ENCODE peak calls at places on chromosomes 11 and 22, in four cellular contexts. One of them, this sample, is unnamed.

GRCh38 chr11:11349870-11350325 is 3.2 kb downstream of the CSNK2A3 start:
- DNase-seq in Panc1: no peak
- DNase-seq in brain microvascular endothelial cell: peak; percentile 50
- DNase-seq in GM12878: no peak
- DNase-seq in this sample: no peak

GRCh38 chr22:47593291-47593690 is 830.8 kb downstream of the TBC1D22A start:
- DNase-seq in Panc1: no peak
- DNase-seq in brain microvascular endothelial cell: no peak
- DNase-seq in GM12878: no peak
- DNase-seq in this sample: no peak

GRCh38 chr11:102408339-102408738 is 44.2 kb downstream of the TMEM123 start:
- DNase-seq in Panc1: no peak
- DNase-seq in brain microvascular endothelial cell: no peak
- DNase-seq in GM12878: no peak
- DNase-seq in this sample: no peak

GRCh38 chr11:57425565-57426438 is 1.1 kb downstream of the SLC43A3 start:
- DNase-seq in Panc1: no peak
- DNase-seq in brain microvascular endothelial cell: no peak
- DNase-seq in GM12878: no peak
- DNase-seq in this sample: no peak

GRCh38 chr22:19522881-19523239 is 1.4 kb downstream of the CLDN5 start:
- DNase-seq in Panc1: no peak
- DNase-seq in brain microvascular endothelial cell: no peak
- DNase-seq in GM12878: no peak
- DNase-seq in this sample: no peak

GRCh38 chr22:20008221-20008995 is 8.2 kb downstream of the ARVCF start:
- DNase-seq in Panc1: no peak
- DNase-seq in brain microvascular endothelial cell: no peak
- DNase-seq in GM12878: no peak
- DNase-seq in this sample: no peak

GRCh38 chr11:125074511-125075241 is 11.6 kb downstream of the SLC37A2 start:
- DNase-seq in Panc1: no peak
- DNase-seq in brain microvascular endothelial cell: no peak
- DNase-seq in GM12878: no peak
- DNase-seq in this sample: no peak

GRCh38 chr11:31326470-31327148 is 42.9 kb downstream of the DCDC1 start:
- DNase-seq in Panc1: no peak
- DNase-seq in brain microvascular endothelial cell: no peak
- DNase-seq in GM12878: no peak
- DNase-seq in this sample: no peak

GRCh38 chr11:122685041-122685440 is 29.5 kb downstream of the UBASH3B start:
- DNase-seq in Panc1: no peak
- DNase-seq in brain microvascular endothelial cell: no peak
- DNase-seq in GM12878: no peak
- DNase-seq in this sample: no peak

GRCh38 chr22:29519996-29520395 is 33.6 kb downstream of the THOC5 start:
- DNase-seq in Panc1: no peak
- DNase-seq in brain microvascular endothelial cell: no peak
- DNase-seq in GM12878: no peak
- DNase-seq in this sample: no peak

GRCh38 chr22:38299001-38299651 is 18.1 kb downstream of the CSNK1E start:
- DNase-seq in Panc1: no peak
- DNase-seq in brain microvascular endothelial cell: no peak
- DNase-seq in GM12878: no peak
- DNase-seq in this sample: no peak

GRCh38 chr22:11627436-11627797 is 3900.6 kb upstream of the OR11H1 start:
- DNase-seq in Panc1: no peak
- DNase-seq in brain microvascular endothelial cell: no peak
- DNase-seq in GM12878: no peak
- DNase-seq in this sample: no peak

GRCh38 chr11:115930276-115930675 is 426.1 kb upstream of the CADM1 start:
- DNase-seq in Panc1: no peak
- DNase-seq in brain microvascular endothelial cell: no peak
- DNase-seq in GM12878: no peak
- DNase-seq in this sample: no peak

GRCh38 chr22:32847067-32847491 is 45.6 kb downstream of the TIMP3 start:
- DNase-seq in Panc1: no peak
- DNase-seq in brain microvascular endothelial cell: no peak
- DNase-seq in GM12878: no peak
- DNase-seq in this sample: peak; percentile 25

GRCh38 chr11:7571640-7572000 is 57.8 kb downstream of the PPFIBP2 start:
- DNase-seq in Panc1: peak; percentile 47
- DNase-seq in brain microvascular endothelial cell: peak; percentile 61
- DNase-seq in GM12878: no peak
- DNase-seq in this sample: peak; percentile 43

GRCh38 chr11:119791047-119791446 is 62.0 kb upstream of the NECTIN1 start:
- DNase-seq in Panc1: no peak
- DNase-seq in brain microvascular endothelial cell: no peak
- DNase-seq in GM12878: no peak
- DNase-seq in this sample: no peak

GRCh38 chr11:108592591-108593213 is 866 bp downstream of the EXPH5 start:
- DNase-seq in Panc1: no peak
- DNase-seq in brain microvascular endothelial cell: no peak
- DNase-seq in GM12878: no peak
- DNase-seq in this sample: no peak

GRCh38 chr22:47407626-47408025 is 645.2 kb downstream of the TBC1D22A start:
- DNase-seq in Panc1: no peak
- DNase-seq in brain microvascular endothelial cell: no peak
- DNase-seq in GM12878: no peak
- DNase-seq in this sample: no peak

GRCh38 chr11:97909544-97910394 is 1111.0 kb upstream of the CNTN5 start:
- DNase-seq in Panc1: no peak
- DNase-seq in brain microvascular endothelial cell: peak; percentile 43
- DNase-seq in GM12878: no peak
- DNase-seq in this sample: no peak

GRCh38 chr22:26577081-26577480 is 12.9 kb downstream of the TPST2 start:
- DNase-seq in Panc1: no peak
- DNase-seq in brain microvascular endothelial cell: no peak
- DNase-seq in GM12878: no peak
- DNase-seq in this sample: no peak

GRCh38 chr11:131893988-131894387 is 523.6 kb downstream of the NTM start:
- DNase-seq in Panc1: no peak
- DNase-seq in brain microvascular endothelial cell: no peak
- DNase-seq in GM12878: no peak
- DNase-seq in this sample: no peak

GRCh38 chr11:62141111-62142042 is 17.6 kb downstream of the INCENP start:
- DNase-seq in Panc1: no peak
- DNase-seq in brain microvascular endothelial cell: no peak
- DNase-seq in GM12878: no peak
- DNase-seq in this sample: no peak

DNA sequence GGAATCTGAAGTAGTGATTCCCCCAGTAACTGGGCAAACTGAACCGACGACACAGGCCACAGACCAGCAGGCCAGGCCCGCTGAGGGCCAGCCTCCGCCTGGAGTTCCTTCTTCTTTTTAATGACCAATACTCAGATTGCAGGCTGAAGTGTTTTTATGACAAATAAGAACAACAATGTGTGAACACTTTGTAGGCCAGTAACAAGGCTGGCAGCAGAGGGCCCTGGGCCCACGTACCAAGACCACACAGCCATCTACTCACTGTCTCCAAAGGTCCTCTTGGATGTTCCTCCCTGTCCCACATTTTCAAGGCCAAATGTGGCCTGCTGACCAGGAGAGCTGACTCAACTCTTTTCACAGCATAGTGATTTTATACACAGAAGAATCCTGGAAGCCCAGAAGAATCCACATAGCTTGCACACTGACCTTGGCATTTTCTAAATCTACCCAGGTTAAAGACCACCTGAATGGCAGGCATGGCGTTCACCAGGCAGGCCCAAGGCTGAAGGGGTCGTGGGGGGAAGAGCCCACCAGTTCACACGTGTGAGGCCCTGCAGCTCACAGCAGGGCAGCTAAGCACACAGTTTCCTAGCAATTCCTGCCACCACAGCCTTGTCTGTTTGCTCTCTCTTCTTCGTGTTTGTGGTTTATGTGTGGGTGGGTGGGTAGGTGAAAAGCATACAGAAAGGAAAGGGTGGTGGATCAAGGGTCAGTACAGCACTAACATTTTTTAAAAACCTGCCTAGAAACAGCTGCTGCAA is 13.3 kb downstream of the SMCO4 start:
- DNase-seq in Panc1: no peak
- DNase-seq in brain microvascular endothelial cell: peak; percentile 28
- DNase-seq in GM12878: no peak
- DNase-seq in this sample: no peak
- H3K27ac ChIP-seq in Panc1: no peak overlapping the region
- H3K27ac ChIP-seq in brain microvascular endothelial cell: peak overlapping the region; percentile 12
- H3K27ac ChIP-seq in GM12878: peak overlapping the region; percentile 59
- H3K27ac ChIP-seq in this sample: peak overlapping the region; percentile 59

DNA sequence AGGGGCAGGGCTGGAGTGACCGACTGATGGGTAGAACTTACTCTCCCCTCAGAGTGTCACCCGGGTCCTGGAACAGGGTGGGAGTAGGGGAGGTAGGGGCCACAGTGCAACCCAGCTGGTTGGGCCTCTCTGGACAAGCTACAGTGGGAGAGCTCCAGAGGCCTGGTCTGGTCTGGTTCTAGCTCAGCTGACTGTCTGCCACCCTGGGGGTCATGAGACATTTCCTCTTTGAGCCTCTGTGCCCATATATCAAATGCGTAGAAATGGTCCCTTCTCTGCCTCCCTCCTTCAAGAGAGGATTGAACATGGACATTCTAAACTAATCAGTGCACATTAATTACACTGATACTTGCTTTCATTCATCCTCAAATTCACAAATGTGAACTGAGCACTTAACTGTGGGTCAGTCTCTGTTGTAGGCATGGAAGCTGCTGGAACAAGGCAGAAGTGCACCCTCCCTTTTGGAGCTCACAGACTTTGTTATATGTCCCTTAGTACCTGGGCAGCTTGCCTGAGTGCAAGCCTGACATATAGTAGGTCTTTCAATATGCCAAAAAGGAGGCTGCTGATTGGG is 25.6 kb downstream of the ARHGEF17 start:
- DNase-seq in Panc1: no peak
- DNase-seq in brain microvascular endothelial cell: no peak
- DNase-seq in GM12878: no peak
- DNase-seq in this sample: no peak
- H3K27ac ChIP-seq in Panc1: peak overlapping the region; percentile 55
- H3K27ac ChIP-seq in brain microvascular endothelial cell: peak overlapping the region; percentile 71
- H3K27ac ChIP-seq in GM12878: no peak overlapping the region
- H3K27ac ChIP-seq in this sample: peak overlapping the region; percentile 40

DNA sequence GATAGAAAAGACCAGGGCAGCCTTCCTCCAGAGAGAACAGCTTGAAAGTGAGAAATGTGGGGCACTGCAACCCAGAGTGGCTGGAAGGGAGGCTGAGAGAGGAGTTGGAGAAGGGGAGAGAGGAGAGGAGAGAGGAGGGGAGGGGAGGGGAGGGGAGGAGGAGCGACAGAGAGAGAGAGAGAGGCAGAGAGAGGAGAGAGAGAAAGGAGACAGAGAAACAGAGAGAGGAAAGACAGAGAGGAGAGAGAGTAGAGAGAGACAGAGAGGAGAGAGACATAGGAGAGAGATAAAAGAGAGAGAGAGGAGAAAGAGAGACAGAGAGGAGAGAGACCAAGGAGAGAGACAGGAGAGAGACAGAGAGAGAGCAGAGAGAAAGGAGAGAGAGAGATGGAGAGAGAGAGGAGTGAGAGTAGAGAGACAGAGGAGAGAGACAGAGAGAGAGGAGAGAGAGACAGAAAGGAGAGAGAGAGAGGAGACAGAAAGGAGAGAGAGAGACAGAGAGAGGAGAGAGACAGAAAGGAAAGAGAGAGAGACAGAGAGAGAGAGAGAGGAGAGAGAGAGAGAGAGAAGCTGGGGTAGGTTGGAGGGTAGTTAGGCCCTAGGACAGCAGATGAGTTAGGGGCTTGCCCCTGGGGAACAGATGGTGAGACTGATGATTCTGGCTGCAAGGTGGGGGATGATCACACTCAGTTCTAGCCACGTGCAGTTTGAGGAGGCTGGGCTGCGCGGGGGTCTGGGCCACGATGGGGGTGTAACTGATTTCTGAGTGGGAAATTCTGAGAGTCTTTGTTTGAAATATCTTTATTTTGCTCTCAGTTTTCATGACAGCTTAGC is 8.5 kb upstream of the SCYL1 start:
- DNase-seq in Panc1: no peak
- DNase-seq in brain microvascular endothelial cell: no peak
- DNase-seq in GM12878: no peak
- DNase-seq in this sample: no peak
- H3K27ac ChIP-seq in Panc1: peak overlapping the region; percentile 44
- H3K27ac ChIP-seq in brain microvascular endothelial cell: no peak overlapping the region
- H3K27ac ChIP-seq in GM12878: no peak overlapping the region
- H3K27ac ChIP-seq in this sample: peak overlapping the region; percentile 82

GRCh38 chr22:45783021-45783420 is 111.4 kb downstream of the ATXN10 start:
- DNase-seq in Panc1: no peak
- DNase-seq in brain microvascular endothelial cell: no peak
- DNase-seq in GM12878: no peak
- DNase-seq in this sample: no peak
- H3K27ac ChIP-seq in Panc1: no peak overlapping the region
- H3K27ac ChIP-seq in brain microvascular endothelial cell: no peak overlapping the region
- H3K27ac ChIP-seq in GM12878: peak overlapping the region; percentile 36
- H3K27ac ChIP-seq in this sample: no peak overlapping the region

GRCh38 chr11:123738374-123738773 is 3.1 kb downstream of the ZNF202 start:
- DNase-seq in Panc1: no peak
- DNase-seq in brain microvascular endothelial cell: no peak
- DNase-seq in GM12878: no peak
- DNase-seq in this sample: no peak

GRCh38 chr11:123741159-123741951 is at the start of gene ZNF202:
- DNase-seq in Panc1: peak; percentile 35
- DNase-seq in brain microvascular endothelial cell: peak; percentile 80
- DNase-seq in GM12878: peak; percentile 57
- DNase-seq in this sample: peak; percentile 94

GRCh38 chr11:123742334-123742733 is 874 bp upstream of the ZNF202 start:
- DNase-seq in Panc1: no peak
- DNase-seq in brain microvascular endothelial cell: no peak
- DNase-seq in GM12878: no peak
- DNase-seq in this sample: no peak

GRCh38 chr11:123742778-123743177 is 1.3 kb upstream of the ZNF202 start:
- DNase-seq in Panc1: no peak
- DNase-seq in brain microvascular endothelial cell: no peak
- DNase-seq in GM12878: no peak
- DNase-seq in this sample: no peak

GRCh38 chr11:123740787-123741158 is 687 bp downstream of the ZNF202 start:
- DNase-seq in Panc1: no peak
- DNase-seq in brain microvascular endothelial cell: no peak
- DNase-seq in GM12878: no peak
- DNase-seq in this sample: no peak
- H3K27ac ChIP-seq in Panc1: peak overlapping the region; percentile 73
- H3K27ac ChIP-seq in brain microvascular endothelial cell: peak overlapping the region; percentile 66
- H3K27ac ChIP-seq in GM12878: peak overlapping the region; percentile 43
- H3K27ac ChIP-seq in this sample: no peak overlapping the region

GRCh38 chr22:36163497-36163896 is 2.9 kb upstream of the APOL3 start:
- DNase-seq in Panc1: no peak
- DNase-seq in brain microvascular endothelial cell: no peak
- DNase-seq in GM12878: no peak
- DNase-seq in this sample: no peak
- H3K27ac ChIP-seq in Panc1: no peak overlapping the region
- H3K27ac ChIP-seq in brain microvascular endothelial cell: no peak overlapping the region
- H3K27ac ChIP-seq in GM12878: peak overlapping the region; percentile 94
- H3K27ac ChIP-seq in this sample: no peak overlapping the region

GRCh38 chr22:37043214-37043827 is 8.2 kb upstream of the KCTD17 start:
- DNase-seq in Panc1: no peak
- DNase-seq in brain microvascular endothelial cell: no peak
- DNase-seq in GM12878: no peak
- DNase-seq in this sample: no peak
- H3K27ac ChIP-seq in Panc1: no peak overlapping the region
- H3K27ac ChIP-seq in brain microvascular endothelial cell: no peak overlapping the region
- H3K27ac ChIP-seq in GM12878: no peak overlapping the region
- H3K27ac ChIP-seq in this sample: no peak overlapping the region